ENCODE peak calls at places on chromosome 3, in five cellular contexts. One of them, this sample, is unnamed.

GRCh38 chr3:176906046-176906905 is 291.0 kb downstream of the TBL1XR1 start:
- DNase-seq in astrocyte: peak; percentile 93
- DNase-seq in IMR-90: peak; percentile 90
- DNase-seq in upper lobe of left lung: no peak
- DNase-seq in Panc1: no peak
- DNase-seq in this sample: no peak

GRCh38 chr3:14444380-14444779 is 42.0 kb downstream of the SLC6A6 start:
- DNase-seq in astrocyte: no peak
- DNase-seq in IMR-90: no peak
- DNase-seq in upper lobe of left lung: no peak
- DNase-seq in Panc1: no peak
- DNase-seq in this sample: no peak

GRCh38 chr3:125480656-125481374 is 39.2 kb downstream of the SNX4 start:
- DNase-seq in astrocyte: peak; percentile 76
- DNase-seq in IMR-90: peak; percentile 93
- DNase-seq in upper lobe of left lung: no peak
- DNase-seq in Panc1: no peak
- DNase-seq in this sample: no peak

GRCh38 chr3:55089211-55089610 is 161.4 kb upstream of the LRTM1 start:
- DNase-seq in astrocyte: peak; percentile 67
- DNase-seq in IMR-90: peak; percentile 54
- DNase-seq in upper lobe of left lung: no peak
- DNase-seq in Panc1: no peak
- DNase-seq in this sample: no peak

GRCh38 chr3:46549408-46549904 is 16.6 kb downstream of the LRRC2 start:
- DNase-seq in astrocyte: peak; percentile 31
- DNase-seq in IMR-90: no peak
- DNase-seq in upper lobe of left lung: no peak
- DNase-seq in Panc1: no peak
- DNase-seq in this sample: no peak

GRCh38 chr3:153978023-153978422 is 143.2 kb upstream of the ARHGEF26 start:
- DNase-seq in astrocyte: no peak
- DNase-seq in IMR-90: no peak
- DNase-seq in upper lobe of left lung: no peak
- DNase-seq in Panc1: no peak
- DNase-seq in this sample: no peak

GRCh38 chr3:177596822-177597271 is 399.6 kb upstream of the TBL1XR1 start:
- DNase-seq in astrocyte: peak; percentile 59
- DNase-seq in IMR-90: no peak
- DNase-seq in upper lobe of left lung: no peak
- DNase-seq in Panc1: no peak
- DNase-seq in this sample: no peak

GRCh38 chr3:14480207-14481017 is 59.7 kb downstream of the GRIP2 start:
- DNase-seq in astrocyte: peak; percentile 90
- DNase-seq in IMR-90: peak; percentile 94
- DNase-seq in upper lobe of left lung: no peak
- DNase-seq in Panc1: no peak
- DNase-seq in this sample: no peak

GRCh38 chr3:152430223-152431002 is 161.7 kb downstream of the MBNL1 start:
- DNase-seq in astrocyte: no peak
- DNase-seq in IMR-90: no peak
- DNase-seq in upper lobe of left lung: no peak
- DNase-seq in Panc1: no peak
- DNase-seq in this sample: peak; percentile 12

GRCh38 chr3:78507196-78507984 is 1260.4 kb downstream of the ROBO1 start:
- DNase-seq in astrocyte: peak; percentile 18
- DNase-seq in IMR-90: no peak
- DNase-seq in upper lobe of left lung: no peak
- DNase-seq in Panc1: no peak
- DNase-seq in this sample: no peak

GRCh38 chr3:55000546-55000945 is 72.7 kb upstream of the LRTM1 start:
- DNase-seq in astrocyte: peak; percentile 95
- DNase-seq in IMR-90: peak; percentile 93
- DNase-seq in upper lobe of left lung: no peak
- DNase-seq in Panc1: no peak
- DNase-seq in this sample: no peak

GRCh38 chr3:148998715-148999413 is 7.5 kb downstream of the GYG1 start:
- DNase-seq in astrocyte: no peak
- DNase-seq in IMR-90: peak; percentile 39
- DNase-seq in upper lobe of left lung: no peak
- DNase-seq in Panc1: no peak
- DNase-seq in this sample: no peak

GRCh38 chr3:158737987-158738615 is 5.8 kb upstream of the RARRES1 start:
- DNase-seq in astrocyte: no peak
- DNase-seq in IMR-90: peak; percentile 91
- DNase-seq in upper lobe of left lung: no peak
- DNase-seq in Panc1: no peak
- DNase-seq in this sample: no peak

GRCh38 chr3:45656575-45657363 is 32.4 kb upstream of the SACM1L start:
- DNase-seq in astrocyte: peak; percentile 86
- DNase-seq in IMR-90: peak; percentile 96
- DNase-seq in upper lobe of left lung: no peak
- DNase-seq in Panc1: peak; percentile 74
- DNase-seq in this sample: peak; percentile 94

DNA sequence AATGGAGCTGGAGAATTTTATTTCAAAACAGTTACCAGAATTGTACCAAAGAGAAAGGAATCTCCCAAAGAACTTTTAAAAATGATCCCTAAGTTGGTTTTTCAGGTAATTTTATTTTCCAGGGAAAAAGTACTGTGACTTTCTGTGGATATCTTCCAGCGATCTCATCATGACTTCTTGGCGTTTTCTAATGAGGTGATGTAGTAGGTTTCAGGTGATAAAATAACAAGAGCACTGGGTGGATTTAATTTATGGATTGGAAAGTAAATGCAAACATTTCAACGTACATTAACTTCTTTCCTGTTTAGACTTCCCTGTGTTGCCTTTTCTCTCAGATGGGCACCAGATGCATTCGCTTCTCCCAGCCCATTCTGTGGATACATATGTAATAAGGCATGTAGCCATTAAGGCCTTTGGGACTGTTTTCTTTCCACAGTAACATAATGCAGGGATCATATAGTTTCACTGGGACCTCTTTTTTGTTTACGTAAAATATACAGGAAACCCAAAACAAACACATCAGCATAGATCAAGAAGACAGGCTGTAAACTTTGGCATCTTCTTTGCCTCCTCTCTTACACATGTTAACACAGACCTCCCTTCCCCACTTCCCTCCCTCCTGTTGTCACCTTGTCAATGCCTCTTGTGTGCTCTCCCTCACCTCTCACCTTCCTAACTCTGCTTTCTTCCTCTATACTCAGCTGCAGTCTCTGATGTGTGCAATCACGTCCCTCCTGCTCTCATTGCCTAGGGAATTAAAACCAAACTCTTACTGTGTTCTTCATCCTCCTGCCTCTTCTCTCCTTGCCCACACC is 13.0 kb downstream of the PHLDB2 start:
- DNase-seq in astrocyte: no peak
- DNase-seq in IMR-90: no peak
- DNase-seq in upper lobe of left lung: no peak
- DNase-seq in Panc1: no peak
- DNase-seq in this sample: no peak
- H3K4me1 ChIP-seq in astrocyte: peaks cover 18% of the 10 kb centered on the region
- H3K4me1 ChIP-seq in IMR-90: peaks cover 6% of the 10 kb centered on the region
- H3K4me1 ChIP-seq in upper lobe of left lung: peaks cover 9% of the 10 kb centered on the region
- H3K4me1 ChIP-seq in Panc1: no peaks in the 10 kb centered on the region
- H3K4me1 ChIP-seq in this sample: peaks cover 9% of the 10 kb centered on the region

GRCh38 chr3:66428733-66429132 is 72.1 kb downstream of the LRIG1 start:
- DNase-seq in astrocyte: peak; percentile 99
- DNase-seq in IMR-90: peak; percentile 100
- DNase-seq in upper lobe of left lung: no peak
- DNase-seq in Panc1: peak; percentile 38
- DNase-seq in this sample: no peak

GRCh38 chr3:66425566-66425965 is 75.3 kb downstream of the LRIG1 start:
- DNase-seq in astrocyte: no peak
- DNase-seq in IMR-90: no peak
- DNase-seq in upper lobe of left lung: no peak
- DNase-seq in Panc1: no peak
- DNase-seq in this sample: no peak

GRCh38 chr3:66427352-66427751 is 73.5 kb downstream of the LRIG1 start:
- DNase-seq in astrocyte: no peak
- DNase-seq in IMR-90: no peak
- DNase-seq in upper lobe of left lung: no peak
- DNase-seq in Panc1: no peak
- DNase-seq in this sample: no peak

GRCh38 chr3:66426135-66426534 is 74.7 kb downstream of the LRIG1 start:
- DNase-seq in astrocyte: no peak
- DNase-seq in IMR-90: no peak
- DNase-seq in upper lobe of left lung: no peak
- DNase-seq in Panc1: no peak
- DNase-seq in this sample: no peak

GRCh38 chr3:66427951-66428350 is 72.9 kb downstream of the LRIG1 start:
- DNase-seq in astrocyte: no peak
- DNase-seq in IMR-90: no peak
- DNase-seq in upper lobe of left lung: no peak
- DNase-seq in Panc1: no peak
- DNase-seq in this sample: no peak
- H3K4me3 ChIP-seq in astrocyte: no peak overlapping the region
- H3K4me3 ChIP-seq in IMR-90: no peak overlapping the region
- H3K4me3 ChIP-seq in upper lobe of left lung: no peak overlapping the region
- H3K4me3 ChIP-seq in Panc1: no peak overlapping the region
- H3K4me3 ChIP-seq in this sample: no peak overlapping the region

GRCh38 chr3:183638092-183638644 is 2.7 kb downstream of the KLHL24 start:
- DNase-seq in astrocyte: no peak
- DNase-seq in IMR-90: no peak
- DNase-seq in upper lobe of left lung: no peak
- DNase-seq in Panc1: no peak
- DNase-seq in this sample: no peak

GRCh38 chr3:183644244-183644643 is 8.8 kb downstream of the KLHL24 start:
- DNase-seq in astrocyte: no peak
- DNase-seq in IMR-90: no peak
- DNase-seq in upper lobe of left lung: no peak
- DNase-seq in Panc1: no peak
- DNase-seq in this sample: no peak

GRCh38 chr3:183636221-183637105 is 1.0 kb downstream of the KLHL24 start:
- DNase-seq in astrocyte: peak; percentile 94
- DNase-seq in IMR-90: peak; percentile 94
- DNase-seq in upper lobe of left lung: peak; percentile 97
- DNase-seq in Panc1: peak; percentile 90
- DNase-seq in this sample: peak; percentile 97

GRCh38 chr3:183637106-183637486 is 1.7 kb downstream of the KLHL24 start:
- DNase-seq in astrocyte: no peak
- DNase-seq in IMR-90: no peak
- DNase-seq in upper lobe of left lung: no peak
- DNase-seq in Panc1: no peak
- DNase-seq in this sample: no peak

DNA sequence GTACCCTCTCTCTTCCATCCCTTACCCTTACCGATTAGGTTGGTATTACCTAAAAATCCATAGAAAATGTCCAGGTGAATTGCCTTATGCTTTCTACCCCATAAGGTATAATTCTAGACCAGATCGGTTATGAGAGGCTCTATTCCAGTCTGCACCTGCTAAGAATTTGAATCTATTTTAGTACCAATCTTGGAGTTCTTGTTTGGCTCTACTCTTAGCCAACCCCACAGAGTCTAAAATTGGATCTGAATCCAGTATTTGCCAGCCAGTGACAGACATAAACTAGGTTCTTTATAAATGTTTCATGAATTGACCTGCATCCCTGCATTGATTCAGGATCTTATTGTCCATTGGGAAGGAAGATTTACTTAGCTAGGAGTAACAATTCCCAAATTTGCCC is 6.5 kb downstream of the KLHL24 start:
- DNase-seq in astrocyte: no peak
- DNase-seq in IMR-90: no peak
- DNase-seq in upper lobe of left lung: no peak
- DNase-seq in Panc1: no peak
- DNase-seq in this sample: no peak
- H3K4me1 ChIP-seq in astrocyte: peaks cover 5% of the 10 kb centered on the region
- H3K4me1 ChIP-seq in IMR-90: no peaks in the 10 kb centered on the region
- H3K4me1 ChIP-seq in upper lobe of left lung: peaks cover 26% of the 10 kb centered on the region
- H3K4me1 ChIP-seq in Panc1: peaks cover 15% of the 10 kb centered on the region
- H3K4me1 ChIP-seq in this sample: peaks cover 3% of the 10 kb centered on the region

DNA sequence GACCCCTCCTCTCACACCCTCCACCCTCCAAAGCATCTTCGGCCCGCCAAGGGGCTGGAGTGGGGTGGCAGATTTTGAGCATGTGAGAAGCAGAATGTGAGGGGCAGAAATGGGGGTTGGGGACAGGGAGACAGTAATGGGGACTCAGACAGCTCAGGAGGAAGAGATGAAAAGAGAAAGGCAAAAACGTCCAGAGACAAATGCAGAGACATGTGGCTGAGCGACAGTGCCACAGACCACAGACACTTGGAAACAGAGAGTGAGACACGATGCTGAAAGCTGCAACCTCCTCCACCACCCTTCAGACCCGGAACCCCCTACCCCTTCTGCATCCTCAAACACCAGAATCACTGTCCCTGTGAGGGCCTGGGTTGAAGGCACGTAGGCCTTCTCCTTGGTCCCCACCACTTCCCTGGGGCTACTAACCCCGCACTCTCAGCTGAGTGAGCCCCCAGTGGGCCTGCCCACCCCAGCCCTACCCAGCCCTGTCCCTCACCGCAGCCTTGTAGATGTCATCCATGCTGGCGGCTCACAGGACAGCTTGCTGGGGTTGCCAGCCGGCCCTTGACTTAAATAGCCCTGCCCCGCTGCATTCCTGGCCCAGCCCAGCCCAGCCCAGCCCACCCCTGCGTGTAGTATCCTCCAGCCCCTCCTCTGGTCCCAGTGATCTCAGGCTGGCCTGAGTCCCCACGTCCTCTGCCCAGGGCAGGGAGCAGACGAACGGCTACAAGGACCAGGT is at the start of gene TNNC1:
- DNase-seq in astrocyte: no peak
- DNase-seq in IMR-90: no peak
- DNase-seq in upper lobe of left lung: peak; percentile 76
- DNase-seq in Panc1: no peak
- DNase-seq in this sample: peak; percentile 85
- H3K4me3 ChIP-seq in astrocyte: no peak within 1 kb of the TSS
- H3K4me3 ChIP-seq in IMR-90: no peak within 1 kb of the TSS
- H3K4me3 ChIP-seq in upper lobe of left lung: peak within 1 kb of the TSS; percentile 81
- H3K4me3 ChIP-seq in Panc1: peak within 1 kb of the TSS; percentile 68
- H3K4me3 ChIP-seq in this sample: peak within 1 kb of the TSS; percentile 85

GRCh38 chr3:29313981-29314726 is 33.3 kb downstream of the RBMS3 start:
- DNase-seq in astrocyte: no peak
- DNase-seq in IMR-90: no peak
- DNase-seq in upper lobe of left lung: no peak
- DNase-seq in Panc1: no peak
- DNase-seq in this sample: no peak
- H3K4me1 ChIP-seq in astrocyte: no peaks in the 10 kb centered on the region
- H3K4me1 ChIP-seq in IMR-90: peaks cover 9% of the 10 kb centered on the region
- H3K4me1 ChIP-seq in upper lobe of left lung: peaks cover 26% of the 10 kb centered on the region
- H3K4me1 ChIP-seq in Panc1: no peaks in the 10 kb centered on the region
- H3K4me1 ChIP-seq in this sample: peaks cover 7% of the 10 kb centered on the region

GRCh38 chr3:133040696-133041523 is 2.7 kb downstream of the TMEM108 start:
- DNase-seq in astrocyte: peak; percentile 38
- DNase-seq in IMR-90: peak; percentile 71
- DNase-seq in upper lobe of left lung: no peak
- DNase-seq in Panc1: peak; percentile 20
- DNase-seq in this sample: peak; percentile 78

GRCh38 chr3:133037440-133037839 is 751 bp upstream of the TMEM108 start:
- DNase-seq in astrocyte: no peak
- DNase-seq in IMR-90: no peak
- DNase-seq in upper lobe of left lung: no peak
- DNase-seq in Panc1: no peak
- DNase-seq in this sample: no peak

GRCh38 chr3:133041524-133041829 is 3.3 kb downstream of the TMEM108 start:
- DNase-seq in astrocyte: no peak
- DNase-seq in IMR-90: no peak
- DNase-seq in upper lobe of left lung: no peak
- DNase-seq in Panc1: no peak
- DNase-seq in this sample: no peak

GRCh38 chr3:133038731-133039398 is 674 bp downstream of the TMEM108 start:
- DNase-seq in astrocyte: no peak
- DNase-seq in IMR-90: no peak
- DNase-seq in upper lobe of left lung: peak; percentile 86
- DNase-seq in Panc1: no peak
- DNase-seq in this sample: peak; percentile 74

GRCh38 chr3:133038089-133038730 is at the start of gene TMEM108:
- DNase-seq in astrocyte: peak; percentile 31
- DNase-seq in IMR-90: peak; percentile 58
- DNase-seq in upper lobe of left lung: peak; percentile 95
- DNase-seq in Panc1: no peak
- DNase-seq in this sample: peak; percentile 95
- H3K4me3 ChIP-seq in astrocyte: peak within 1 kb of the TSS; percentile 71
- H3K4me3 ChIP-seq in IMR-90: peak within 1 kb of the TSS; percentile 59
- H3K4me3 ChIP-seq in upper lobe of left lung: peak within 1 kb of the TSS; percentile 85
- H3K4me3 ChIP-seq in Panc1: peak within 1 kb of the TSS; percentile 25
- H3K4me3 ChIP-seq in this sample: peak within 1 kb of the TSS; percentile 66

This sample was measured in right cardiac atrium.